ENCODE peak calls at places on chromosomes 13 and 19, in five cellular contexts. L, F, A, G and P are unnamed samples.

GRCh38 chr19:45074744-45075143 is 1.5 kb downstream of the ZNF296 start:
- DNase-seq in F (no peak), G (no peak), A (no peak), L (no peak), P (no peak)

GRCh38 chr13:39159393-39159792 is 121.1 kb downstream of the NHLRC3 start:
- DNase-seq in L (no peak), G (no peak), A (no peak), F (no peak), P (no peak)

GRCh38 chr19:31226536-31226935 is 122.7 kb downstream of the TSHZ3 start:
- DNase-seq in L (no peak), F (no peak), A (no peak), G (no peak), P (no peak)

GRCh38 chr19:54661846-54662489 is 817 bp upstream of the LILRB4 start:
- DNase-seq in A (no peak), G (no peak), F (no peak), L (no peak), P (no peak)

GRCh38 chr13:20997301-20998061 is 63.9 kb downstream of the LATS2 start:
- DNase-seq in G (no peak), A (peak; percentile 59), F (no peak), L (peak; percentile 92), P (no peak)

GRCh38 chr19:45195764-45196163 is 17.2 kb downstream of the BLOC1S3 start:
- DNase-seq in G (no peak), A (no peak), F (no peak), L (no peak), P (no peak)

GRCh38 chr19:7963566-7963965 is 20.1 kb upstream of the TIMM44 start:
- DNase-seq in G (no peak), L (no peak), A (no peak), F (no peak), P (no peak)

GRCh38 chr19:35545855-35546381 is 492 bp downstream of the TMEM147 start:
- DNase-seq in G (peak; percentile 7), F (no peak), L (peak; percentile 3), A (peak; percentile 46), P (no peak)

GRCh38 chr19:16382775-16383543 is 58.3 kb downstream of the KLF2 start:
- DNase-seq in L (peak; percentile 89), G (peak; percentile 74), A (peak; percentile 90), F (peak; percentile 94), P (peak; percentile 70)

GRCh38 chr19:16447015-16447384 is 24.8 kb downstream of the EPS15L1 start:
- DNase-seq in A (peak; percentile 84), L (peak; percentile 92), F (no peak), G (peak; percentile 38), P (no peak)

GRCh38 chr19:28569132-28570114 is 643.5 kb downstream of the UQCRFS1 start:
- DNase-seq in L (no peak), A (no peak), G (no peak), F (no peak), P (no peak)

GRCh38 chr13:62130016-62130970 is 714.6 kb upstream of the PCDH20 start:
- DNase-seq in L (no peak), F (no peak), G (no peak), A (no peak), P (no peak)

GRCh38 chr19:29875931-29876330 is 64.1 kb downstream of the CCNE1 start:
- DNase-seq in A (no peak), G (no peak), L (no peak), F (no peak), P (no peak)

GRCh38 chr19:57245959-57246358 is 5.5 kb downstream of the ZNF805 start:
- DNase-seq in L (no peak), F (peak; percentile 66), G (no peak), A (no peak), P (no peak)

GRCh38 chr13:42804244-42804868 is 23.0 kb downstream of the FAM216B start:
- DNase-seq in A (no peak), F (no peak), L (no peak), G (no peak), P (no peak)

GRCh38 chr13:21638319-21639282 is 32.3 kb upstream of the FGF9 start:
- DNase-seq in F (no peak), L (peak; percentile 36), A (no peak), G (no peak), P (peak; percentile 20)

GRCh38 chr13:26716984-26717383 is 43.6 kb downstream of the GPR12 start:
- DNase-seq in A (no peak), G (no peak), L (no peak), F (no peak), P (no peak)

GRCh38 chr13:79128158-79128557 is 277.9 kb downstream of the RBM26 start:
- DNase-seq in F (no peak), G (no peak), L (peak; percentile 77), A (no peak), P (no peak)

GRCh38 chr13:36975172-36975571 is 24.0 kb downstream of the ALG5 start:
- DNase-seq in L (no peak), A (no peak), G (no peak), F (no peak), P (peak; percentile 39)

GRCh38 chr19:49422407-49423277 is 599 bp downstream of the PTH2 start:
- DNase-seq in L (peak; percentile 20), G (no peak), A (peak; percentile 47), F (no peak), P (no peak)

GRCh38 chr19:6501740-6502648 is at the start of gene TUBB4A:
- DNase-seq in A (peak; percentile 28), F (no peak), L (no peak), G (peak; percentile 18), P (no peak)

GRCh38 chr19:6519289-6519688 is 11.5 kb upstream of the TNFSF9 start:
- DNase-seq in F (no peak), G (no peak), A (no peak), L (peak; percentile 74), P (no peak)

GRCh38 chr13:111398196-111398595 is 77.8 kb downstream of the TEX29 start:
- DNase-seq in A (no peak), L (no peak), G (no peak), F (no peak), P (no peak)

GRCh38 chr19:2289714-2290435 is 7.9 kb upstream of the PEAK3 start:
- DNase-seq in F (no peak), G (peak; percentile 52), A (no peak), L (no peak), P (no peak)

GRCh38 chr19:2288010-2288742 is 6.2 kb upstream of the PEAK3 start:
- DNase-seq in F (no peak), G (no peak), A (no peak), L (no peak), P (no peak)

GRCh38 chr19:2290441-2291184 is 8.6 kb upstream of the PEAK3 start:
- DNase-seq in A (no peak), F (no peak), G (no peak), L (no peak), P (no peak)

GRCh38 chr19:2288743-2289713 is 7.1 kb upstream of the PEAK3 start:
- DNase-seq in A (no peak), L (no peak), G (no peak), F (no peak), P (no peak)

GRCh38 chr19:2291185-2291751 is 9.3 kb upstream of the PEAK3 start:
- DNase-seq in F (no peak), A (no peak), G (no peak), L (no peak), P (no peak)
- H3K4me3 ChIP-seq in F (peak overlapping the region; percentile 52), A (peak overlapping the region; percentile 38), G (peak overlapping the region; percentile 77), L (no peak overlapping the region), P (no peak overlapping the region)

DNA sequence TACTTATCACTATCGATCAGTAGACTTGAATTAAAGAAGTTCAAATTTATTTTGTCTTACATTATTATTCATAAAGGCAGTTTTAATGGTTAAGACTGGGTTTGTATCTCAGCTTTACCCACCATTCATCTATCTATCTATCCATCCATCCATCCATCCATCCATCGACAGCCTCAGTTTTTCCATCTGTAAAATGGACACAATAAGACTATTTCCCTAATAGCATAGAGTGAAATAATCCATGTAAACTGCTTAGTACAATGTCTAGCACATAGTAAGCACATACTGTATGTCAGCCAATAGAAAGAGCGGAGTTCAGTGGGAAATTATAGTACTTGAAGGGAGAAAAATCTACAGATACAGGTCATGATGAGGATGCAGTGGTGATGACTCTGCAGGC is 37.3 kb upstream of the TM9SF2 start:
- DNase-seq in L (no peak), G (no peak), A (no peak), F (no peak), P (no peak)
- H3K4me3 ChIP-seq in L (no peak overlapping the region), G (no peak overlapping the region), A (no peak overlapping the region), F (no peak overlapping the region), P (no peak overlapping the region)

GRCh38 chr19:18118420-18119242 is 21.1 kb downstream of the MAST3 start:
- DNase-seq in L (peak; percentile 43), F (no peak), G (no peak), A (no peak), P (no peak)

GRCh38 chr19:18120127-18120526 is 22.5 kb downstream of the MAST3 start:
- DNase-seq in F (no peak), G (no peak), A (no peak), L (no peak), P (no peak)

GRCh38 chr19:18119243-18120105 is 21.9 kb downstream of the MAST3 start:
- DNase-seq in L (no peak), G (peak; percentile 42), A (no peak), F (no peak), P (peak; percentile 57)

GRCh38 chr19:18117364-18117691 is 19.8 kb downstream of the MAST3 start:
- DNase-seq in L (no peak), F (no peak), G (no peak), A (no peak), P (no peak)

DNA sequence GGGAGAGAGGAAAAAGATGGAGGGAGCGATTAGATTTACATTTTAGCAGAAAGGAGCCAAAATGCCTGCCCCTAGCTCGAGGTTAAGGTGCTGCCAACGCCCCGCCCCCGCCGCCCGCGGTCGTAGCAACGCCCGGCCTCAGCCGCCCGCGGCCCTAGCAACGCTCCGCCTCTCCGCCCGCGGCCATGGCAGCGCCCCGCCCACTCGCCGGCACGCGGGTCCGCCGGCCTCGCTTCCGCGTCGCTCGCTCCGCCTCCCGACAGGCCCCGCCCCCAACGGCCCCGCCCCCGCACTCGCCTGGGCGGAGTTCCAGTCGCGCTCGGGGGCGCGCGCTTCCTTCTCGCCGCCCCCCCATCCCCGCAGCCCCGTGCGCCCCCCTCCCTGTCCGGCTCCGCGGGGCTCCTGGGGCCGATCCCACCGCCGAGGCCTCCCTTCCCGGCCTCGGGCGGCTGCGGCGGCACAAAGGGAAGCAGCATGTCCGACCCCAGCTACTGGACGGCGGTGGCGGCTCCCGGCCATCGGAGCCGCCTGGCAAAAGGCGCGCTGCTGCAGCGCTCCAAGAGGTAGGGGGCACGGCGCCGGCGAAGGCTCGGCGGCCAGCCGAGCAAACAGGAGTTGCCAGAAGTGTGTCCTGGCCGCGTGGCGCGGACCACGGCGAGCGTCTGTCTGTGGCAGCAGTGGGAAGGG is 20.3 kb downstream of the MAST3 start:
- DNase-seq in L (peak; percentile 76), A (peak; percentile 90), G (peak; percentile 96), F (peak; percentile 95), P (peak; percentile 66)
- H3K4me3 ChIP-seq in L (peak overlapping the region; percentile 71), A (peak overlapping the region; percentile 83), G (peak overlapping the region; percentile 58), F (peak overlapping the region; percentile 69), P (peak overlapping the region; percentile 72)

DNA sequence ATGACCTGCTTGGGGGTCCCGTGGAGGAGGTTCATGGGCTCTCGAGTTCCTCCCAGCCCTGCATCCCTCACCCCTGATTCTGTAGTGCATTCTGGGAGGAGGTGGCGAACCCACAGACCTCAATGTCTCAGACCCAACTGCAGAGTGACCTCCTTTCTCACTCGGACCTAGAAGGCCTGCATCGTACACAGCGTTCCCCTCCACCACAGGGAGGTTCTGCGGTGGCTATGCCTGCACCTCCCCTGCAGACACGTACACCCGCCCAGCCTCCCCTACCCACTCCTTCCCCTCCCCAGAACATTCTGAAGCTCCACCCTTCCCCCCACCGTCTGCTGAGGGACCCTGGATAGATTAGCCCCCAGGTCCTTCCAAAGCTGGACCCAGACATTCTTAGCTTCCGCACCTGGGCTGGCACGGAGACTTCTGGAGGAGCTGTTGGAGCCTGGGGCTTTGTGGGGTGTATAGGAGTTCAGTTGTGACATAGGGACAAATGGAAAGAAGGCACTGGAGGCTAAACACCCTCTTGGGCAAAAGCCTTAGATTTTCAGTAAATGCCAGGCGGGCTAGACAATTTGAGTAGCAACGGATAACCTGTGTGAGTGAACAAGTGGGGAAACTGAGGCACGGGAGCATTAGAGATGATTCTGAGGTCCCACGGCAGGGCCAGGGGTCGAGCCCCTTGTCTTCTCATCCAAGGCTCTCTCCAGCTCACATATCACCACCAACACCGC is 455 bp upstream of the FSD1 start:
- DNase-seq in F (no peak), L (no peak), G (no peak), A (no peak), P (no peak)
- H3K4me3 ChIP-seq in F (peak overlapping the region; percentile 52), L (no peak overlapping the region), G (peak overlapping the region; percentile 46), A (no peak overlapping the region), P (peak overlapping the region; percentile 43)